ENCODE peak calls at places on chromosomes 4 and X, in ten cellular contexts. M, E, H, L, R, U, J, S, A and P are unnamed samples.

GRCh38 chr4:183503497-183504063 is 1.3 kb upstream of the ING2 start:
- DNase-seq in M (no peak), E (no peak), H (no peak), L (no peak), R (no peak), U (peak), J (no peak), S (no peak), A (no peak), P (no peak)

GRCh38 chr4:87783781-87784180 is 15.6 kb upstream of the IBSP start:
- DNase-seq in M (no peak), E (no peak), H (no peak), L (no peak), R (no peak), U (no peak), J (no peak), S (no peak), A (no peak), P (no peak)

GRCh38 chrX:15737957-15738685 is at the start of gene CA5B:
- DNase-seq in M (no peak), E (peak), H (peak), L (peak), R (peak), U (peak), J (peak), S (peak), A (peak), P (peak)

GRCh38 chr4:108683479-108683878 is 33.1 kb downstream of the OSTC start:
- DNase-seq in M (peak), E (no peak), H (no peak), L (peak), R (peak), U (no peak), J (no peak), S (no peak), A (no peak), P (no peak)

GRCh38 chr4:43822621-43823020 is 626.0 kb downstream of the KCTD8 start:
- DNase-seq in M (no peak), E (no peak), H (no peak), L (no peak), R (no peak), U (no peak), J (no peak), S (no peak), A (no peak), P (no peak)

GRCh38 chrX:125132274-125132673 is 187.4 kb upstream of the TEX13C start:
- DNase-seq in M (peak), E (no peak), H (no peak), L (no peak), R (peak), U (no peak), J (no peak), S (no peak), A (no peak), P (no peak)

GRCh38 chr4:151641167-151641566 is 119.6 kb downstream of the GATB start:
- DNase-seq in M (peak), E (no peak), H (no peak), L (no peak), R (no peak), U (no peak), J (no peak), S (peak), A (no peak), P (no peak)

GRCh38 chrX:71992711-71993110 is 82.1 kb downstream of the NHSL2 start:
- DNase-seq in M (no peak), E (no peak), H (no peak), L (no peak), R (no peak), U (no peak), J (no peak), S (no peak), A (no peak), P (no peak)

GRCh38 chr4:8917868-8918783 is 46.5 kb upstream of the HMX1 start:
- DNase-seq in M (peak), E (peak), H (peak), L (peak), R (peak), U (no peak), J (peak), S (peak), A (peak), P (peak)

GRCh38 chr4:124936427-124936826 is 223.9 kb upstream of the ANKRD50 start:
- DNase-seq in M (no peak), E (no peak), H (no peak), L (no peak), R (no peak), U (no peak), J (peak), S (no peak), A (no peak), P (no peak)

GRCh38 chrX:115449742-115450141 is 111.2 kb upstream of the PLS3 start:
- DNase-seq in M (peak), E (no peak), H (no peak), L (no peak), R (peak), U (no peak), J (peak), S (no peak), A (peak), P (peak)

GRCh38 chr4:26237916-26238315 is 82.9 kb upstream of the RBPJ start:
- DNase-seq in M (no peak), E (no peak), H (no peak), L (no peak), R (no peak), U (no peak), J (no peak), S (no peak), A (no peak), P (no peak)

GRCh38 chr4:26233350-26233749 is 87.5 kb upstream of the RBPJ start:
- DNase-seq in M (no peak), E (no peak), H (no peak), L (no peak), R (no peak), U (no peak), J (no peak), S (no peak), A (no peak), P (no peak)

GRCh38 chr4:26238426-26238781 is 82.4 kb upstream of the RBPJ start:
- DNase-seq in M (peak), E (no peak), H (no peak), L (no peak), R (no peak), U (no peak), J (no peak), S (no peak), A (no peak), P (no peak)

GRCh38 chr4:26238782-26239647 is 81.8 kb upstream of the RBPJ start:
- DNase-seq in M (peak), E (no peak), H (no peak), L (no peak), R (no peak), U (no peak), J (no peak), S (no peak), A (no peak), P (no peak)

GRCh38 chr4:26235500-26235899 is 85.3 kb upstream of the RBPJ start:
- DNase-seq in M (no peak), E (no peak), H (no peak), L (no peak), R (no peak), U (no peak), J (peak), S (no peak), A (no peak), P (peak)
- TF ChIP-seq POLR2AphosphoS5 in M (no peak), E (no peak), H (no peak), L (no peak), R (no peak), U (no peak), J (no peak), S (no peak), A (no peak), P (no peak)

DNA sequence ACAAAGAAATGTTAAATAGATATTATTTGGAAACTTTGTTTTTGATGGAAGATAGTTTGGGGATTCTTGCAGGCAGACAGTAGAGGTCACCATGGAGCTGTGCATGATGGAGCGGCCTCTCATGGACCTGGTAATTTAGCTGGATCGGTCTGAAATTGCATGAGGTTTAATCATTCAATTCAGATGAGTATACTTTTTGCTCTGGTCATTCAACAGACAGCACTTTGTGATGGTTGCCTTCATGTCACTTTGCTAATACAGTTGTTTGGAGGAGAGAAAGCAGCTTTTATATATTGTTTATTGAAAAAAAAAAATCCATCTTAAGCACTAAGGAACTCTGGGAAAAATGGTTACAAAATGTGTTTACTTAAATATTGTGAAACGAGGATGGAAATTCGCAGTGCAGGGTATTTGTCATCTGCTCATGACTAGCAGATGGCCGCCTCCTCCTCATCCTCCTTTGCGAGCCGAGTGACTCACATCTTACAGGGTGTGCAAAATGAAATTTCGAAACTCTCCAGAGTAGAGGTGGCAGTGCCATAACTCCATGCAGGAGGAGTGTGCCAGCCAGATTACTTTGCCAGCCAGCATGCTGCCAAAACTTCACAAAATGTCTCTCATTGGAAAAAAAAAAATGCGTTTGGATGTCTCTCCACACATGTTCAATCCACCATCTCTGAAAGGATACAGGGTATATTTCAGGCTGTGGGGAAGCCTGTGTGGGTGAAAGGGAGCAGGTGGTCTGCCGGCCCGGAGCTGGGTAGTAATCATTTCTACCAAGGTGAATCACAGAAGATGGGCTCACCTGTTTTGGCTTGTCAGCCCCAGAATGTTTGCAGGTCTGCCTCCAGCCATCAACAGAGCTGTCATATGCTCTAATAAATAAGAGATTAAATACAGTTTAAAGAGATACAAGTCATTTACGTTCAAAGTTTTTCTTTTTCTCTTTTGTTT is 314.9 kb upstream of the DIPK2B start:
- DNase-seq in M (peak), E (no peak), H (no peak), L (peak), R (peak), U (no peak), J (peak), S (peak), A (no peak), P (no peak)
- TF ChIP-seq POLR2AphosphoS5 in M (no peak), E (no peak), H (no peak), L (peak), R (no peak), U (no peak), J (peak), S (peak), A (peak), P (peak)

GRCh38 chr4:113584407-113585150 is 177.0 kb downstream of the CAMK2D start:
- DNase-seq in M (no peak), E (no peak), H (no peak), L (peak), R (peak), U (no peak), J (no peak), S (no peak), A (no peak), P (no peak)
- TF ChIP-seq POLR2AphosphoS5 in M (no peak), E (no peak), H (no peak), L (no peak), R (no peak), U (no peak), J (no peak), S (no peak), A (no peak), P (no peak)

GRCh38 chrX:136496768-136497555 is 430 bp upstream of the HTATSF1 start:
- DNase-seq in M (peak), E (peak), H (peak), L (peak), R (peak), U (peak), J (peak), S (peak), A (peak), P (peak)
- TF ChIP-seq POLR2AphosphoS5 in M (no peak), E (peak), H (peak), L (peak), R (peak), U (peak), J (peak), S (no peak), A (no peak), P (no peak)

DNA sequence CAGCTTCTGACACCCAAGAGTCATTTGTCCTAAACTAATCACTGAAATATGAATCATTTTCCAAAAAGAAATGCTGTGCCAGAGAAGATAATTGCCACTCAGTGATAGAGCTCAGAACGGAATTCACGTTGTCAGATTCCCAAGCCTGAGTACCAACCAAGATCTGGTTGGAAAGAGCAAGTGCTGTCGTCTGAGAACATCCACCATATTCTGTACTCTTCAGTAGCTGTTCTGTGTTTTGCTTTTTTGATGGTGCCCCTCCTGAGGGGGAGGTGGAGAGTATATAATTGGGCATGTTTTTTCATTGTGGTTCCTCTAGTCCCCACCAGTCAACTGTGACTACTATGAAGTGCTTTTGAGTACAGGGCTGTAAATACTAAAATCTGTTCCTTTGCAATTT is 13.2 kb downstream of the RUFY3 start:
- DNase-seq in M (no peak), E (no peak), H (no peak), L (no peak), R (no peak), U (no peak), J (no peak), S (no peak), A (no peak), P (no peak)
- TF ChIP-seq POLR2AphosphoS5 in M (no peak), E (no peak), H (no peak), L (no peak), R (no peak), U (no peak), J (no peak), S (no peak), A (no peak), P (no peak)

DNA sequence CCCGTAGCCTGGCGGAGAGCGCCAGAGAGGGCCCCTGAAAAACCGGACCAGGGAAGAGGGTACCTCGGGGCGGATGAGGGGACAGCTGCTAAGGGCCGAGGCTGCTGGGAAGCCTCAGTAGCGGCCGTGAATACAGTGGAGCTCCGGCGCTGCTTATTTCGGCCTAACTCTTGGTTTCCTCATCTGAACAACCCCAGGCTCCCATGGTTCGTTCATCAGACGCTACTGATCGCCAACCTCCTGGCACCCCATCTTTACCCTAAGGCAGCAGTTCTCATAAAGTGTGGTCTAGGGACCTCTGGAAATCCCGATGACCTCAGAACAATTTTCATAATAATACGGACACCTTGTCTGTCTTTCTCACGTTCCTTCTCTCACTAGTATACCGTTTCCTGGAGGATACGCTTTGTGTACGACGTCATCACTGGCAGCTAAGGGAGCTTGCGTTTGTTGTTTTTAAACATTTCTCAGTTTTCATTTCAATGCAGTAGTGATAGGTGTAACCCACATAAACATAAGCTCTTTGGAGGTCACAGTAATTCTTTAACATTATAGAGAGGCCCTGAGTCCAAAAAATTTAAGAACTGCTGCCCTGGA is 707 bp upstream of the RAB28 start:
- DNase-seq in M (peak), E (no peak), H (no peak), L (peak), R (peak), U (no peak), J (no peak), S (no peak), A (no peak), P (no peak)
- TF ChIP-seq POLR2AphosphoS5 in M (no peak), E (no peak), H (no peak), L (no peak), R (no peak), U (no peak), J (no peak), S (no peak), A (no peak), P (no peak)

GRCh38 chr4:77043507-77044131 is 32.2 kb downstream of the CCNI start:
- DNase-seq in M (no peak), E (no peak), H (no peak), L (no peak), R (no peak), U (no peak), J (no peak), S (no peak), A (no peak), P (no peak)

GRCh38 chr4:77036206-77036605 is 39.6 kb downstream of the CCNI start:
- DNase-seq in M (no peak), E (no peak), H (no peak), L (no peak), R (no peak), U (no peak), J (no peak), S (no peak), A (no peak), P (no peak)

GRCh38 chr4:77040856-77041576 is 34.8 kb downstream of the CCNI start:
- DNase-seq in M (no peak), E (no peak), H (no peak), L (no peak), R (no peak), U (no peak), J (no peak), S (no peak), A (no peak), P (no peak)

GRCh38 chr4:77037736-77038135 is 38.1 kb downstream of the CCNI start:
- DNase-seq in M (no peak), E (no peak), H (no peak), L (no peak), R (no peak), U (no peak), J (no peak), S (no peak), A (no peak), P (no peak)

GRCh38 chr4:77040265-77040664 is 35.5 kb downstream of the CCNI start:
- DNase-seq in M (no peak), E (no peak), H (no peak), L (no peak), R (no peak), U (no peak), J (no peak), S (no peak), A (no peak), P (no peak)
- TF ChIP-seq POLR2AphosphoS5 in M (no peak), E (no peak), H (no peak), L (no peak), R (no peak), U (no peak), J (no peak), S (no peak), A (no peak), P (no peak)

DNA sequence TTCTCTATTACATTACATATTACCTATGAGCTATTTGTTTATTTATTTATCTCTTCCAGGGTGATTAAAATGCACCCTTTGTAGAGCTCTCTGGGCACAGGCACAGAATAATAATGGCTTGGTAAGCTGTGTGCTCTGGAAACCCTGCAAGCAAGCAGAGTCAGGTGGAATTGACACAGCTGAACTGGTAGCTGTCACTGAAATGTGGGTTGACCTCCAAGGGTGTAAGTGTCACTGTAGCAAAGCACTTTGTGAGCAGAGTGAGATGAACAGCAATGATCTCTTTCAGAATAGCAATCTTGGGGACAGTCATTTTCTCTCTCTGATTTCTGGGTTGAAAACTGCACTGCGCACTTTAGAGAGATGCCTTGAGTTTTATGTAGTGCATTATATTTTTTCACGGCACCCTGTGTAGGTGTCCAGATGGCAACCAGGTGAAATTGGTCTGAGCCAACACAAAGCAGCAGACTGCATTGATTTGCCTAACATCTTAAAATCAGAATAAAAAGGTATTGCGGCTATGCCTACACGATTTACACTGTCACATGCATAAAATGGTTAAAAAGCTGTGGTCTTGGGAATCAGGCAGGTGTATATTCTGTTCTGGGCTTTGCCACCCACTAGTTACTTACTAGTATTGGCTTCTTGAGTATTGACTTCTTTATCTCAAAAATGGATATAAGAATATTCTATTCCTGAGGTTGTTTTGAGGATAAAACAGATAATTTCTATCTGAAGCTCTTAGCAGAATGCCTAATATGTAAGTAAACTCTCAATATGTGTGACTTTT is 450.3 kb downstream of the RAPGEF2 start:
- DNase-seq in M (no peak), E (no peak), H (no peak), L (no peak), R (no peak), U (no peak), J (no peak), S (no peak), A (no peak), P (no peak)
- TF ChIP-seq POLR2AphosphoS5 in M (no peak), E (no peak), H (no peak), L (no peak), R (no peak), U (no peak), J (no peak), S (no peak), A (no peak), P (no peak)

DNA sequence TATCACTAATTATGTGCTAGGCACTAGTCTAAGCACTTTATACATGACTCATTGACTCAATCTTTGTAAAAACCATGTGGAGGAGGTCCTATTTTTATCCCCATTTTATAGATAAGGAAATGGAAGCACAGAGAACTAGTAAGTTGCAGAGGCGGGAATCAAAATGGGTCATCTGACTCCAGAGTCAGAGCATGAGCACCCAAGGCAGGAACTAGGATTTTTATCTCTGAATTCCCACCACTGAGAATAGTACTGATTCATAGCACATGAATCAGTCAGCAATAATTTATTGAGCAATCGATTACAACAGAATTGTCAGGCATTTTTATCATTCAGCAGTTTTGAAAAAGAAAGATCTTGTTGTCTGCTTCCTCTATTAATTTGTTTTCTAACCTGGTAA is 19.3 kb downstream of the SCARB2 start:
- DNase-seq in M (no peak), E (no peak), H (no peak), L (no peak), R (peak), U (no peak), J (no peak), S (peak), A (no peak), P (no peak)
- TF ChIP-seq POLR2AphosphoS5 in M (no peak), E (no peak), H (no peak), L (no peak), R (no peak), U (no peak), J (no peak), S (no peak), A (no peak), P (no peak)